ENCODE peak calls at places on chromosomes 7 and 10, in nine cellular contexts. S, F, X, M, Z, E, Y, H and R are unnamed samples.

GRCh38 chr7:101018271-101019167 is 1.4 kb upstream of the MUC17 start:
- DNase-seq in S (no peak), F (no peak), X (no peak), M (no peak), Z (no peak), E (peak), Y (no peak), H (no peak), R (no peak)

GRCh38 chr7:561631-562393 is 42.2 kb upstream of the PDGFA start:
- DNase-seq in S (no peak), F (peak), X (no peak), M (no peak), Z (no peak), E (no peak), Y (no peak), H (no peak), R (no peak)

GRCh38 chr10:70139151-70139996 is 6.7 kb upstream of the AIFM2 start:
- DNase-seq in S (no peak), F (no peak), X (no peak), M (no peak), Z (peak), E (no peak), Y (no peak), H (no peak), R (no peak)

GRCh38 chr10:103890688-103891087 is 27.3 kb downstream of the STN1 start:
- DNase-seq in S (no peak), F (no peak), X (no peak), M (no peak), Z (no peak), E (no peak), Y (no peak), H (no peak), R (peak)

GRCh38 chr7:104541897-104542296 is 213.5 kb downstream of the LHFPL3 start:
- DNase-seq in S (no peak), F (no peak), X (no peak), M (no peak), Z (no peak), E (no peak), Y (no peak), H (no peak), R (no peak)

GRCh38 chr10:133419211-133419950 is 5.0 kb downstream of the SPRN start:
- DNase-seq in S (no peak), F (no peak), X (no peak), M (no peak), Z (no peak), E (no peak), Y (no peak), H (no peak), R (no peak)

GRCh38 chr10:44716470-44716869 is 194.7 kb upstream of the TMEM72 start:
- DNase-seq in S (no peak), F (no peak), X (no peak), M (no peak), Z (no peak), E (no peak), Y (no peak), H (no peak), R (peak)

GRCh38 chr10:78331391-78331922 is 297.8 kb downstream of the RPS24 start:
- DNase-seq in S (no peak), F (peak), X (no peak), M (no peak), Z (peak), E (peak), Y (peak), H (peak), R (no peak)

GRCh38 chr7:140059288-140060242 is 3.2 kb downstream of the PARP12 start:
- DNase-seq in S (no peak), F (peak), X (no peak), M (no peak), Z (peak), E (peak), Y (peak), H (peak), R (peak)

GRCh38 chr10:34178196-34178595 is 636.9 kb downstream of the PARD3 start:
- DNase-seq in S (no peak), F (no peak), X (no peak), M (no peak), Z (no peak), E (no peak), Y (no peak), H (no peak), R (no peak)

DNA sequence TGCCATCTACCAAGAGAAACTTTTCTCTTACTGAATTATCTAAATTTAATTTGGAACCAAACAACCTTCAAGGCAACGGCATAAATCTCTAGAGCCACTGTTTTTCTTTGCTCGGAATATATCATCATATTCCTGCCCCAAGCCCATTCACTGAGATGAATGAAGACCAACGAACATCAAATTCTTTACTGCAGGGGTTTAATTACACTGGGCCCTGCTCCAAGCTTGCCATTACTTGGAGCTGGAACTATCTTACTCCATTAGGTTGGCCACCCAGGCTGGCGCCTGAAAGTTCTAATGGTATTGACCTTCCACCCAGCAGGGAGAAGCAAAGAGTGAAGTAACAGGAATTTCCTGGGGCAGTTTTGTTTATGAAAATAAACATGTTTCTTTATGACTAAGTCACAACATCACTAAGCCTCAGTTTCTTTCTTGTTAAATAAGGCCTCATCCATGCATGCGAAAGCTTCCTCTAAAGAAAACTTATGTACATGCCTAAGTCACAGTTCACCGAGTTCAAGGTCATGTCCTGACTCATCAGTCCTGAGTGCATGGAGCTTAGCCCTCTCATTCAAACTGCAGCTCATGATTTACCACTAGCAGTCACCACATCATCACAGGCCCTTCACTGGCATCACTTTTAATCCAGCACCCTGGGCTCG is 42.0 kb upstream of the ANAPC16 start:
- DNase-seq in S (no peak), F (peak), X (no peak), M (peak), Z (no peak), E (peak), Y (peak), H (peak), R (peak)
- H3K4me3 ChIP-seq in S (no peak), F (no peak), X (no peak), M (no peak), Z (no peak), E (no peak), Y (no peak), H (no peak), R (no peak)

GRCh38 chr10:1024103-1024502 is 1.6 kb downstream of the IDI2 start:
- DNase-seq in S (no peak), F (no peak), X (no peak), M (no peak), Z (no peak), E (no peak), Y (no peak), H (no peak), R (no peak)
- TF ChIP-seq CTCF in S (no peak), F (no peak), X (no peak), M (no peak), Z (no peak), E (no peak), Y (no peak), H (no peak), R (no peak)

GRCh38 chr7:136058561-136058960 is 81.4 kb upstream of the MTPN start:
- DNase-seq in S (no peak), F (no peak), X (no peak), M (no peak), Z (no peak), E (no peak), Y (no peak), H (no peak), R (no peak)

GRCh38 chr7:136053689-136054485 is 76.7 kb upstream of the MTPN start:
- DNase-seq in S (no peak), F (no peak), X (no peak), M (no peak), Z (no peak), E (no peak), Y (no peak), H (no peak), R (no peak)

GRCh38 chr7:136055266-136055665 is 78.1 kb upstream of the MTPN start:
- DNase-seq in S (no peak), F (no peak), X (no peak), M (no peak), Z (no peak), E (no peak), Y (no peak), H (no peak), R (no peak)

GRCh38 chr7:136057509-136057908 is 80.3 kb upstream of the MTPN start:
- DNase-seq in S (no peak), F (no peak), X (no peak), M (no peak), Z (no peak), E (no peak), Y (no peak), H (no peak), R (no peak)

DNA sequence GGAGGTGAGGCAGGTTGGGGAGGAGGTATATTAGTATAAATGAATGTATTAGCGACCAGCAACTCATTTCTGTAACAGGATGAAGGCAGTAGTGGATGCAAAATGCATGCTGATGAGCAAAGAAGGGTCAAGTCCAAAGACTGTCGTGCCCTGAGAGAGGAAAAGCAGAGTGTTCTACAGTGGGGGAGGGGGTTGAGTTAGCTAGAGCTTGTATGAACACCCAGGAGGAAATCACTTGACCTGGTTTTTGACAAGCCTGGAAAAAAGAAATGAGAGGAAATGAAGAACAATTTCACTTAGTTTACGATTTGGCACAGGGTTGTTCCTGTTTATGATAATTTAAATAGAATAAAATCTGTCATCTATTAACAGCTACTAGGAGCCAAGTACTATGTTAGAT is 79.7 kb upstream of the MTPN start:
- DNase-seq in S (no peak), F (no peak), X (no peak), M (peak), Z (no peak), E (no peak), Y (no peak), H (no peak), R (no peak)
- H3K4me3 ChIP-seq in S (no peak), F (no peak), X (no peak), M (no peak), Z (no peak), E (no peak), Y (no peak), H (no peak), R (no peak)

DNA sequence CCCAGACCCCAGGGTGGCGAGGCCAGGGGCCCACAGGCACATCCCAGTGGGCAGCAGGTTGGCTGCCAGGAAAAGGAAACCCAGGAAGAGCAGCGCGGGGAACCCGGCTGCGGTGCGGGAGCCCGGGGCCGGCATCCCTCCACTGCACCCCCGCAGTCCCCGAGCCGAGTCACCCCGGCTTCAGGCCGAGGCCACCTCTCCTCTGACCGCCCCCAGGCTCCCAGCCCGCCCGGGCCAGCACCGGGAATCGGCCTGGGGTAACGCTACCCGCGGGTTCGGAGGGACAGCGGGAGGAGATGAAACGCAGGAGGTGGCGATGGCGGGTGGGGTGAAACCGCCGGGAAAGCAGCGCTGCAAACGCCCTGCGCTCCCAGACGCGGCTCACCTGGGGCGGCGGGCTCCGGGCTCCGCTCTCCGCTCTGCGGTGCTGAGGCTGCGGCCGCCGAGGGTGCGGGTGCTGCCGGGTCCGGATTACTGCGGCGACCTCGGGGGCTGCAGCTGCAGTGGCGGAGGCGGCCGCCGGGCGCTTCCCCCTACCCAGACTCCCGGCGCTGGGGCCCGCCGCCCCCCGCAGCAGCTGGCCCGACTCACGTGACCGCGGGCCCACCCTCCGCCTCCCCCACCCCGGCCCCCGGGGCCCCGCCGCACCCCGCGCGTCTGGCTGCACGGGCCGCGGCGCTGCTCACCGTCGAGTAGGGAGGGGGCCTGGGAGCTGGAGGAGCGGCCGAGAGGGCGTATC is at the start of gene SCRN1:
- DNase-seq in S (no peak), F (peak), X (peak), M (peak), Z (peak), E (peak), Y (peak), H (no peak), R (peak)
- TF ChIP-seq CTCF in S (no peak), F (peak), X (no peak), M (no peak), Z (no peak), E (no peak), Y (no peak), H (no peak), R (no peak)

GRCh38 chr7:12016439-12016838 is 184.4 kb upstream of the THSD7A start:
- DNase-seq in S (no peak), F (no peak), X (no peak), M (no peak), Z (no peak), E (no peak), Y (no peak), H (no peak), R (no peak)
- H3K4me3 ChIP-seq in S (no peak), F (no peak), X (no peak), M (no peak), Z (no peak), E (no peak), Y (no peak), H (no peak), R (no peak)

GRCh38 chr7:22296916-22297315 is 60.0 kb downstream of the RAPGEF5 start:
- DNase-seq in S (no peak), F (no peak), X (no peak), M (no peak), Z (no peak), E (peak), Y (no peak), H (peak), R (no peak)
- TF ChIP-seq CTCF in S (no peak), F (no peak), X (no peak), M (no peak), Z (no peak), E (peak), Y (no peak), H (peak), R (peak)